ENCODE peak calls at places on chromosome 3, in four cellular contexts. A is mesendoderm, B is IMR-90, G is H9. P is an unnamed sample.

GRCh38 chr3:10744098-10744465 is 71.9 kb upstream of the SLC6A11 start:
- DNase-seq in A (peak), B (no peak), G (peak), P (no peak)

GRCh38 chr3:98013428-98014349 is 21.4 kb downstream of the GABRR3 start:
- DNase-seq in A (no peak), B (peak), G (no peak), P (no peak)

GRCh38 chr3:196774191-196774820 is 34.6 kb downstream of the PAK2 start:
- DNase-seq in A (no peak), B (no peak), G (no peak), P (no peak)

GRCh38 chr3:172138792-172139507 is 99.6 kb downstream of the FNDC3B start:
- DNase-seq in A (peak), B (peak), G (no peak), P (no peak)

GRCh38 chr3:166274342-166274741 is 437.1 kb upstream of the BCHE start:
- DNase-seq in A (no peak), B (peak), G (no peak), P (no peak)

GRCh38 chr3:38254872-38255271 is 10.7 kb upstream of the SLC22A13 start:
- DNase-seq in A (no peak), B (no peak), G (no peak), P (no peak)

GRCh38 chr3:126358816-126359181 is 1.6 kb upstream of the KLF15 start:
- DNase-seq in A (peak), B (no peak), G (no peak), P (no peak)

GRCh38 chr3:137047240-137047639 is 89.5 kb downstream of the IL20RB start:
- DNase-seq in A (peak), B (no peak), G (peak), P (no peak)

GRCh38 chr3:107514453-107514852 is 8.3 kb upstream of the BBX start:
- DNase-seq in A (no peak), B (no peak), G (no peak), P (no peak)

GRCh38 chr3:37702478-37703154 is 159.1 kb upstream of the CTDSPL start:
- DNase-seq in A (no peak), B (no peak), G (no peak), P (no peak)

GRCh38 chr3:102068327-102068726 is 219.0 kb downstream of the NFKBIZ start:
- DNase-seq in A (no peak), B (no peak), G (no peak), P (no peak)

GRCh38 chr3:76456322-76456721 is 583.6 kb upstream of the ROBO2 start:
- DNase-seq in A (no peak), B (no peak), G (no peak), P (no peak)

GRCh38 chr3:4001976-4002375 is 202.7 kb downstream of the LRRN1 start:
- DNase-seq in A (peak), B (no peak), G (no peak), P (no peak)

GRCh38 chr3:23590424-23590823 is 215.3 kb upstream of the UBE2E1 start:
- DNase-seq in A (no peak), B (no peak), G (no peak), P (no peak)

GRCh38 chr3:185786956-185787877 is 37.6 kb downstream of the IGF2BP2 start:
- DNase-seq in A (no peak), B (no peak), G (no peak), P (no peak)

GRCh38 chr3:182979103-182979697 is 1.1 kb downstream of the DCUN1D1 start:
- DNase-seq in A (no peak), B (peak), G (no peak), P (no peak)

GRCh38 chr3:39124876-39125836 is 17.7 kb downstream of the TTC21A start:
- DNase-seq in A (peak), B (peak), G (peak), P (no peak)

GRCh38 chr3:71112576-71112975 is 471.0 kb downstream of the FOXP1 start:
- DNase-seq in A (no peak), B (peak), G (no peak), P (no peak)

GRCh38 chr3:52522651-52523251 is 10.9 kb downstream of the NT5DC2 start:
- DNase-seq in A (no peak), B (no peak), G (no peak), P (no peak)

GRCh38 chr3:123880998-123881561 is 3.1 kb downstream of the MYLK start:
- DNase-seq in A (peak), B (peak), G (peak), P (no peak)

GRCh38 chr3:150268426-150269321 is 139.4 kb upstream of the TSC22D2 start:
- DNase-seq in A (no peak), B (peak), G (no peak), P (no peak)

GRCh38 chr3:178443634-178444033 is 92.6 kb upstream of the KCNMB2 start:
- DNase-seq in A (no peak), B (no peak), G (no peak), P (no peak)

GRCh38 chr3:128969993-128970740 is 23.7 kb downstream of the CFAP92 start:
- DNase-seq in A (peak), B (peak), G (peak), P (peak)

GRCh38 chr3:128971421-128971820 is 22.5 kb downstream of the CFAP92 start:
- DNase-seq in A (no peak), B (peak), G (no peak), P (no peak)

GRCh38 chr3:128975276-128975675 is 18.6 kb downstream of the CFAP92 start:
- DNase-seq in A (no peak), B (no peak), G (no peak), P (no peak)

GRCh38 chr3:128970741-128971048 is 23.2 kb downstream of the CFAP92 start:
- DNase-seq in A (no peak), B (no peak), G (no peak), P (no peak)

GRCh38 chr3:128973988-128974564 is 19.8 kb downstream of the CFAP92 start:
- DNase-seq in A (no peak), B (no peak), G (no peak), P (no peak)
- H3K9ac ChIP-seq in A (no peak), B (no peak), G (no peak), P (no peak)

GRCh38 chr3:48553886-48554845 is 2.4 kb downstream of the PFKFB4 start:
- DNase-seq in A (peak), B (no peak), G (no peak), P (peak)
- H3K56ac ChIP-seq in A (no peak), B (no peak), G (no peak), P (no peak)

GRCh38 chr3:131338948-131339640 is 42.5 kb upstream of the NUDT16 start:
- DNase-seq in A (no peak), B (no peak), G (no peak), P (no peak)

DNA sequence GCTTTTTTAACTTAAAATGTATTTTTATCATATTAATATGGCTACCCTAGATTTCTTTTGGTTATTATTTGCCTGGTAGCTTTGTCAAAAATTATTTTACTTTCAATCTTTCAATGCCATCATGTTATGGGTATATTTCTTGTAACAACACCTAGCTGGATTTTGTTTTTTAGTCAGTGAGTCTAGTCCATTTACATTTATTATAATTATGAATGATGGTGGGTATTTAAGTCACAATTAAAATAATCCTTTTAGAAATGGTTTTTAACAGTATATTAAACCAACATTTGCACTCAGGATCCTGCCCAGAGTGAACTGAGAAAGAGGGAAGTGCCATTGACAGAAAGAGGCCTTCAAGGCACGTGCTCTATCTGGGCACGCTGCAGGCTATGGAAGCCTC is 39.8 kb upstream of the NUDT16 start:
- DNase-seq in A (no peak), B (no peak), G (no peak), P (no peak)
- H3K9ac ChIP-seq in A (no peak), B (no peak), G (no peak), P (no peak)

GRCh38 chr3:40627095-40627494 is 102.3 kb downstream of the ZNF621 start:
- DNase-seq in A (no peak), B (no peak), G (no peak), P (no peak)

GRCh38 chr3:40621252-40621651 is 96.5 kb downstream of the ZNF621 start:
- DNase-seq in A (no peak), B (no peak), G (no peak), P (no peak)

GRCh38 chr3:40624189-40624754 is 99.5 kb downstream of the ZNF621 start:
- DNase-seq in A (no peak), B (no peak), G (no peak), P (no peak)

GRCh38 chr3:40620151-40620550 is 95.4 kb downstream of the ZNF621 start:
- DNase-seq in A (peak), B (no peak), G (no peak), P (no peak)

DNA sequence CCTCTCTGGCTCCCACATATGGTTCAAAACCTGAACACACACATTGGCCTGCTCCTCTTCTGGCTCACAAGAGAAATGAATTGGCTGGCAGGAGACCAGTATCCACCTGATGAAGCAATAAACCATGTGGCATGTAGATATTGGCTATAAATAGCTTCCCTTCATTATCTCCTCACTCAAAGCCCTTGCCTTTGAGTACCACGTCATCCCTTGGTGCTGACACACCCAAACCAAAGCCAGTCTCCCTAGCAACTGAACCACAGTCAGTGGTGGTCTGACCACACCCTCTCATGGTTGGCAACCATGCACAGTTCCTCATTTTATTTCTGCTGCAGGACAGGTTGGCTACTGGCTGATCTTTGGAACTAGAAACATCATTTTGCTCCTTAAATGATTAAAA is 98.8 kb downstream of the ZNF621 start:
- DNase-seq in A (no peak), B (no peak), G (no peak), P (no peak)
- H3K56ac ChIP-seq in A (no peak), B (no peak), G (no peak), P (no peak)

GRCh38 chr3:189909139-189909538 is 211.6 kb downstream of the P3H2 start:
- DNase-seq in A (no peak), B (no peak), G (no peak), P (no peak)
- H3K9ac ChIP-seq in A (no peak), B (no peak), G (no peak), P (no peak)

GRCh38 chr3:46082849-46083248 is 55.6 kb upstream of the XCR1 start:
- DNase-seq in A (peak), B (no peak), G (no peak), P (no peak)
- H3K56ac ChIP-seq in A (no peak), B (no peak), G (no peak), P (no peak)

DNA sequence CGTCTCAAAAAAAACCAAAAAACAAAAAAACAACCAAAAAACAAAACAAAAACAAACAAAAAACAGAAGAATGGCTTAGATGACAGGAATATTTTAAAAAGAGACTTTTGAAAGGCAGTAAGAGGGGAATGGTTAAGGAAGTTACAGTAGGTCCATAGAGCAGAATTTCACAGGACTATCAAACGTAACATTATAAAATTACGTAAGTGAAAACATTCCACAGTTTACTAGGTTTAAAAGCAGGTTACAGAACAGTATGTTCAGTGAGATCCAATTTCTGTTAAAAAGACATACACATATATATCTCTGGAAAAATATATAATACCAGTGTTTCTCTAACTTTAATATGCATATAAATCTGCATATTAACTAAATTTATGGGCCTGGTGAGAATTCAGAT is 50.2 kb upstream of the MUC13 start:
- DNase-seq in A (no peak), B (no peak), G (no peak), P (no peak)
- H3K9ac ChIP-seq in A (no peak), B (no peak), G (no peak), P (no peak)

GRCh38 chr3:16521580-16521941 is 8.1 kb upstream of the RFTN1 start:
- DNase-seq in A (no peak), B (no peak), G (no peak), P (no peak)

GRCh38 chr3:16520636-16521579 is 7.4 kb upstream of the RFTN1 start:
- DNase-seq in A (peak), B (no peak), G (no peak), P (no peak)

GRCh38 chr3:16524196-16524595 is 10.7 kb upstream of the RFTN1 start:
- DNase-seq in A (no peak), B (no peak), G (no peak), P (no peak)

GRCh38 chr3:16523778-16524177 is 10.3 kb upstream of the RFTN1 start:
- DNase-seq in A (no peak), B (peak), G (no peak), P (no peak)

DNA sequence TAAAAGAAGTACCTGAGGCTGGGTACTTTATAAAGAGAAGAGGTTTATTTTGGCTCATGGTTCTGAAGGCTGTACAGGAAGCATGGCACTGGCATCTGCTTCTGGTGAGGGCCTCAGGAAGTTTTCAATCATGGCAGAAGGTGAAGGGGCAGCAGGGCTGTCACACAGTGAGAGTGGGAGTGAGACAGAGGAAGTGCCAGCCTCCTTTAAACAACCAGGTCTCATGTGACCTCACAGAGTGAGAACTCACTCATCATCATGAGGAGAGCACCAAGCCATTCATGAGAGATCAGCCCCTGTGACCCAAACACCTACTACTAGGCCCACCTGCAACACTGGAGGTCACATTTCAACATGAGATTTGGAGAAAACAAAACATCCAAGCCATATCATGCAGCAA is 9.3 kb upstream of the RFTN1 start:
- DNase-seq in A (no peak), B (no peak), G (no peak), P (no peak)
- H3K56ac ChIP-seq in A (no peak), B (no peak), G (no peak), P (no peak)

P was measured in H1.